ENCODE peak calls at places on chromosomes 7 and 10, in ten cellular contexts. H is OCI-LY7; L is PC-3; J is endothelial cell of umbilical vein; W is SJSA1; X is K562; P is CD4-positive, alpha-beta T cell; N is CD8-positive, alpha-beta memory T cell; S is tibial nerve; K is endodermal cell. I is an unnamed sample.

GRCh38 chr10:93280699-93281366 is 201.3 kb downstream of the MYOF start:
- DNase-seq in H (no peak), L (no peak), J (no peak), W (no peak), X (no peak), P (no peak), N (no peak), S (no peak), K (peak), I (no peak)

GRCh38 chr10:3471927-3472704 is 299.5 kb upstream of the PITRM1 start:
- DNase-seq in H (no peak), L (peak), J (peak), W (peak), X (no peak), P (no peak), N (no peak), S (no peak), K (no peak), I (peak)

GRCh38 chr10:44418637-44419036 is 33.7 kb upstream of the CXCL12 start:
- DNase-seq in H (no peak), L (no peak), J (no peak), W (no peak), X (no peak), P (no peak), N (no peak), S (no peak), K (peak), I (no peak)

GRCh38 chr7:158161194-158161593 is 426.4 kb downstream of the PTPRN2 start:
- DNase-seq in H (no peak), L (no peak), J (no peak), W (no peak), X (no peak), P (no peak), N (no peak), S (no peak), K (no peak), I (no peak)

GRCh38 chr7:12244129-12244528 is 33.0 kb downstream of the TMEM106B start:
- DNase-seq in H (no peak), L (peak), J (peak), W (no peak), X (peak), P (no peak), N (no peak), S (no peak), K (peak), I (no peak)

GRCh38 chr10:26430641-26431163 is 7.4 kb upstream of the APBB1IP start:
- DNase-seq in H (peak), L (no peak), J (no peak), W (no peak), X (no peak), P (no peak), N (no peak), S (no peak), K (no peak), I (no peak)

GRCh38 chr10:124339119-124339807 is 79.5 kb downstream of the OAT start:
- DNase-seq in H (no peak), L (no peak), J (no peak), W (no peak), X (no peak), P (no peak), N (no peak), S (no peak), K (peak), I (no peak)

GRCh38 chr7:103636153-103636552 is 190.1 kb upstream of the SLC26A5 start:
- DNase-seq in H (no peak), L (peak), J (peak), W (no peak), X (no peak), P (no peak), N (no peak), S (no peak), K (peak), I (no peak)

GRCh38 chr10:47063858-47064257 is 152.6 kb downstream of the PTPN20 start:
- DNase-seq in H (no peak), L (no peak), J (no peak), W (no peak), X (no peak), P (no peak), N (no peak), S (no peak), K (no peak), I (no peak)

GRCh38 chr7:140557809-140558518 is 78.7 kb upstream of the MKRN1 start:
- DNase-seq in H (no peak), L (peak), J (no peak), W (no peak), X (no peak), P (no peak), N (no peak), S (no peak), K (no peak), I (no peak)

GRCh38 chr7:140559410-140559809 is 80.1 kb upstream of the MKRN1 start:
- DNase-seq in H (no peak), L (no peak), J (no peak), W (no peak), X (no peak), P (no peak), N (no peak), S (no peak), K (no peak), I (no peak)

GRCh38 chr7:140568021-140568813 is 72.4 kb downstream of the DENND2A start:
- DNase-seq in H (no peak), L (no peak), J (no peak), W (no peak), X (no peak), P (no peak), N (no peak), S (no peak), K (no peak), I (no peak)

GRCh38 chr7:140564643-140565042 is 76.0 kb downstream of the DENND2A start:
- DNase-seq in H (no peak), L (peak), J (no peak), W (no peak), X (no peak), P (no peak), N (no peak), S (no peak), K (no peak), I (no peak)

DNA sequence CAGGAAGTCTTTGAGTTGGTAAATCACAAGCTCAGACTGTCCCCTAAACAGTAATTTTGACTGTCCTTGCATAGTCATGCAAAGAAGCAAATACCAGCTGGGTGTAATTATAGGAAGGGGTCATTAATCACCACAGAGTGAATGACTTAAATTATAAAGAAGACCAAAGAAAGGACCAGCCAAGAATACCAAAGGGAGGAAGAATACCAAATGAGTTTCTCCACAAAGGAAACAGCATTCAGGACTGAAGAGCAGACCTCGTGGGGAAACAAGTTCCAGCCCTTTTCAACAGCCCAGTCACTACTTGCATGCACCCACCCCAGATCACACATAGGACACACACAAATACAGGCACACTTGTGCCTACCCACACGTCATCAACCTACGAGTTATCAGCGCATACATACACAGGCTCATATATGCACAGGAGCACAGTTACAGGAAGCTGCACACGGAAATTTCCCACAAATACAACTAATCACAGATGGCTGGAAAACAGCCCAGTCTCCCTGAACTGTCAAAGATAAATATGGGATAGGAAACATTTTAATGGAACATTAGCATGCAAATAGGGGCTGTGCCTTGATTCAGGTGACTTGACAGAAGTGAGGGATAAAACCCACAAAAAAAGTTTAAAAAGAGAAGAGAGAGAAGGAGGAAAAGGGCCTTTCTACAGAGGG is 77.6 kb downstream of the DENND2A start:
- DNase-seq in H (no peak), L (no peak), J (peak), W (no peak), X (no peak), P (no peak), N (no peak), S (no peak), K (no peak), I (no peak)
- H3K27ac ChIP-seq in H (no peak), L (no peak), J (no peak), W (no peak), X (no peak), P (no peak), N (no peak), S (no peak), K (peak), I (no peak)

DNA sequence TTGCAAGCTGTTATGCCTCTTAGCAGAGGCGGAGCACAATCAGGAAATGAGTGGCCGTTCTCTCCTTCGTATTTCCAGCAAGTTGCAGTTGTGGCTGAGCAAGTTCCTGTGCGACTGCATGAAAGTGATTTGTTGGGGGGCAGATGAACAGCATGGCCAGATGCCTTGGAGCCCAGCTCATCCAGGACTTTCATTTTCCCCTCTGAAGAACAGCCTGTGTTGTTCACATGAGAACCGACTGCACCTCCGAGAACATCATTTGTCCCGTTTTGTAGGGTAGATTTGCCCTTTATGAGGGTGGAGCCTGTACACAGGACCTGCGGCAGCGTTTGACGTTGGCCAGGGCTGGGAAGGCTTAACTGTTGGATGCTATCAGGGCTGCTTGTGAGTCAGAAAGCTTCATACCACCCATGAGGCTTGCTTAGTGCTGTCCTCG is 4.4 kb downstream of the BAG3 start:
- DNase-seq in H (no peak), L (peak), J (peak), W (peak), X (peak), P (peak), N (peak), S (no peak), K (no peak), I (no peak)
- H3K27ac ChIP-seq in H (no peak), L (peak), J (peak), W (peak), X (peak), P (peak), N (peak), S (peak), K (no peak), I (peak)

GRCh38 chr7:130365511-130366441 is 14.5 kb upstream of the CPA1 start:
- DNase-seq in H (no peak), L (peak), J (no peak), W (peak), X (no peak), P (no peak), N (no peak), S (no peak), K (no peak), I (no peak)
- H3K27ac ChIP-seq in H (no peak), L (no peak), J (no peak), W (peak), X (no peak), P (no peak), N (no peak), S (no peak), K (peak), I (no peak)

DNA sequence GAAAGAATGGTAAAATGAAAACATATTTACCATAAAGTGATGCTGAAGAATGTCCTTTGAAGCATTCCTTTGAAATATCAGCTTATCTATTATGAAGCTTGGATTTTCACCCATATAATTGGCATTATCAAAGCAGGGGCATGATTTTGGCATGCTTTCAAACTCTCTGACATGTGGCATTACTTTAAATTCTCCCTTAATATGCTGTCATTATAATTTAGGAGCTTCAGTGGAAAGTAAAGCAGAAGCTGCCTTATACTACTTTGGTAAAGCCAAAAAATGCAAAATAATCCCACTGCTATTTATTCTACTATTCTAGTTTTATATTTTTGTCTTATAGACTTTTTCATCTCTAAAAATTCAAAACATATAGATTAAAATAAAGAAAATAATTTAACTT is 28.0 kb upstream of the HIBADH start:
- DNase-seq in H (no peak), L (no peak), J (no peak), W (no peak), X (no peak), P (no peak), N (no peak), S (no peak), K (no peak), I (no peak)
- H3K27ac ChIP-seq in H (no peak), L (no peak), J (no peak), W (no peak), X (no peak), P (no peak), N (no peak), S (no peak), K (no peak), I (no peak)

DNA sequence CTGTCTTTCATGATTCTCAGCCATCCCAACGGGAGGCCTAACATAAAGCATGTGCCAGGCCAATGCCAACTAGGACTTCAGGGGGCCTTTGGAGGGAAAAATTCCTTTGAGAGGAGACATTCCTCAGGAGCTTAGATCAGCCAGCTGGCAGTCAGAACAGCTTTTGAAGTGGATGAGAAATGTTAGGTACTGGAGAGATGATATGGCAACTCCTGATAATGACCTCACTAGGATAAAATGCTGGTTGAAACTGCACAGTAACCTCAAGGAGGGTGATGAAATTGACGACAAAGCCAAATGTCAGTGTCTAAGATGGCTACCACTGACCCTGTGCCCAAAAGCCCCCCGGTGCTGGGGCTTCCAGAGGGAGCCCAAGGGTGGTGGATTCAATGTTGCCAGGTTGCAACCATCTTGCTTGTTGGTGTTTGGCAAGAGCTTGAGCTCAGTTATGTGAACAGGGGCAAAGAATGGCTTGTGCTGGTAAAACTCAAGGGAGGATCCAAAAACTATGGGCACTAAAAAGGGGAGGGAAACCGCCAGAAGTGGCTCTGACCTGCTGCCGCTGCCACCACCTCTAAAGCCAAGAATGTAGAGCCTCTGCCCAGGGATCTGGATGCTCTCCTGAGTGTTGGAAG is 121.2 kb downstream of the UBE2H start:
- DNase-seq in H (no peak), L (peak), J (peak), W (peak), X (no peak), P (no peak), N (no peak), S (no peak), K (peak), I (no peak)
- H3K27ac ChIP-seq in H (no peak), L (peak), J (peak), W (peak), X (no peak), P (no peak), N (no peak), S (peak), K (peak), I (peak)

DNA sequence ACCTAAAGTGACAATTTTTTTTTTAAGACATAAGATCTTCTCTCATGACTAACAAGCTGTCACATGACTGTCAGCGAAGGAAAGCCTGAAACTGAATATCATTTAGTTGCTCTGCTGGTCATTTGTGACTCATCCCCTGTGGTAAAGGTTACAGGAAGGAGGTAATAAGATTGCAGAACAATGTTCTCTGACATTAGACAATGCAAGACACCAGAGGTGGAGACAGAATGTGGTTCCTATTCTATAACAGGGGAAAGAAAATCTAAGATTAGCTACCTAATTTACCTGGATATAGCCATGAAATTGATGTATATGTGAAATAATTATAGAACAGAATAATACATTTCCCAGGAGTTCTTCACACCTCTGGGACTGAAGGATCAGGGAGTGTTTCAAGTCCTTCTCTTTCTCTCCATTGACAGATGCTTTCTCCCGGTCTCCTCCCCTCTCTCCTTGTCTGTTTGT is 47.7 kb downstream of the LRGUK start:
- DNase-seq in H (no peak), L (peak), J (peak), W (peak), X (peak), P (no peak), N (no peak), S (no peak), K (no peak), I (no peak)
- H3K27ac ChIP-seq in H (no peak), L (peak), J (no peak), W (no peak), X (no peak), P (no peak), N (no peak), S (no peak), K (no peak), I (no peak)

GRCh38 chr10:72740526-72740925 is 48.6 kb downstream of the MCU start:
- DNase-seq in H (no peak), L (peak), J (peak), W (no peak), X (no peak), P (no peak), N (no peak), S (no peak), K (peak), I (no peak)
- H3K27ac ChIP-seq in H (no peak), L (no peak), J (peak), W (no peak), X (no peak), P (no peak), N (no peak), S (no peak), K (no peak), I (no peak)

GRCh38 chr7:108824840-108825540 is 255.3 kb downstream of the DNAJB9 start:
- DNase-seq in H (no peak), L (peak), J (peak), W (no peak), X (no peak), P (no peak), N (no peak), S (no peak), K (peak), I (no peak)
- H3K27ac ChIP-seq in H (no peak), L (peak), J (no peak), W (no peak), X (no peak), P (no peak), N (no peak), S (no peak), K (no peak), I (no peak)